ENCODE peak calls at places on chromosomes 3 and 15, in five cellular contexts. C is psoas muscle, G is cardiac muscle cell, H is uterus, R is transverse colon. P is an unnamed sample.

GRCh38 chr3:195117978-195118581 is 152.9 kb downstream of the XXYLT1 start:
- DNase-seq in C (no peak), G (no peak), H (no peak), R (peak; percentile 56), P (no peak)

GRCh38 chr3:188573929-188574317 is 420.0 kb downstream of the LPP start:
- DNase-seq in C (no peak), G (no peak), H (no peak), R (no peak), P (no peak)

GRCh38 chr3:52313774-52314188 is 2.3 kb upstream of the DNAH1 start:
- DNase-seq in C (no peak), G (no peak), H (no peak), R (peak; percentile 53), P (no peak)

GRCh38 chr3:14330508-14330907 is 71.9 kb upstream of the SLC6A6 start:
- DNase-seq in C (no peak), G (no peak), H (no peak), R (no peak), P (no peak)

GRCh38 chr15:63157891-63158431 is 684 bp upstream of the RPS27L start:
- DNase-seq in C (no peak), G (peak; percentile 77), H (peak; percentile 70), R (peak; percentile 54), P (peak; percentile 11)

GRCh38 chr15:31080618-31081017 is 20.9 kb downstream of the TRPM1 start:
- DNase-seq in C (peak; percentile 76), G (peak; percentile 87), H (peak; percentile 63), R (peak; percentile 42), P (peak; percentile 33)

GRCh38 chr3:67415504-67415903 is 238.9 kb downstream of the SUCLG2 start:
- DNase-seq in C (no peak), G (no peak), H (no peak), R (no peak), P (no peak)

GRCh38 chr3:9066141-9066540 is 102.9 kb upstream of the RAD18 start:
- DNase-seq in C (no peak), G (no peak), H (no peak), R (no peak), P (no peak)

GRCh38 chr3:9732080-9732752 is 681 bp downstream of the BRPF1 start:
- DNase-seq in C (no peak), G (peak; percentile 36), H (no peak), R (peak; percentile 26), P (peak; percentile 25)

GRCh38 chr3:125061170-125061569 is 5.4 kb upstream of the HEG1 start:
- DNase-seq in C (peak; percentile 64), G (peak; percentile 51), H (peak; percentile 86), R (no peak), P (no peak)

GRCh38 chr3:188531210-188531609 is 377.3 kb downstream of the LPP start:
- DNase-seq in C (no peak), G (no peak), H (no peak), R (no peak), P (no peak)

GRCh38 chr15:50997371-50998051 is 89.0 kb downstream of the AP4E1 start:
- DNase-seq in C (no peak), G (no peak), H (no peak), R (no peak), P (no peak)

GRCh38 chr15:80437492-80437891 is 33.3 kb downstream of the ARNT2 start:
- DNase-seq in C (no peak), G (no peak), H (no peak), R (no peak), P (no peak)

GRCh38 chr15:45522931-45523331 is 376 bp upstream of the SLC30A4 start:
- DNase-seq in C (no peak), G (no peak), H (no peak), R (no peak), P (no peak)

GRCh38 chr3:25508901-25509300 is 80.8 kb downstream of the RARB start:
- DNase-seq in C (no peak), G (no peak), H (no peak), R (no peak), P (no peak)

GRCh38 chr15:48579945-48580671 is 65.4 kb downstream of the FBN1 start:
- DNase-seq in C (no peak), G (no peak), H (no peak), R (no peak), P (no peak)

GRCh38 chr3:197846491-197846890 is 55.4 kb downstream of the LRCH3 start:
- DNase-seq in C (no peak), G (no peak), H (no peak), R (no peak), P (no peak)

GRCh38 chr3:128074851-128075515 is 22.7 kb downstream of the SEC61A1 start:
- DNase-seq in C (no peak), G (no peak), H (no peak), R (no peak), P (no peak)

GRCh38 chr3:128078875-128079274 is 26.6 kb downstream of the SEC61A1 start:
- DNase-seq in C (no peak), G (no peak), H (no peak), R (no peak), P (no peak)

GRCh38 chr3:128075516-128076464 is 23.6 kb downstream of the SEC61A1 start:
- DNase-seq in C (peak; percentile 94), G (peak; percentile 90), H (peak; percentile 83), R (peak; percentile 91), P (peak; percentile 91)

GRCh38 chr3:128076783-128077624 is 24.8 kb downstream of the SEC61A1 start:
- DNase-seq in C (peak; percentile 76), G (peak; percentile 50), H (no peak), R (peak; percentile 34), P (no peak)

DNA sequence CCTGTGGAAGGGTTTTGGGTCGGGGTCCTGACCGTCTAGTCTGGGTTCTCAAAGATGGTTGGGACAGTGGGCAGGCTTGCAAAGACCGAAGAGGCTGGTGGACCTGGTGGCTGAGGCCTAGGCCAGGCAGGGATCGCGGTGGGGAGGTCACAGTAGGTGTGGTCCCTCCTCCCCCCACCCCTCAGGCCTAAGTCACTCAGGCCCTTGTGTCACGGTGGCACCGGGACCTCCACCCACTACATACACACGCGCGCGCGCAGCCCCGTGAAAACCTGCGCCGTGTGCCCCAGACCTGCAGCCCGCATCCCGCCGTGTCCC is 24.2 kb downstream of the SEC61A1 start:
- DNase-seq in C (no peak), G (peak; percentile 14), H (no peak), R (no peak), P (no peak)
- H3K4me3 ChIP-seq in C (peak overlapping the region; percentile 70), G (peak overlapping the region; percentile 1), H (peak overlapping the region; percentile 32), R (peak overlapping the region; percentile 41), P (peak overlapping the region; percentile 73)

GRCh38 chr3:72462611-72463011 is 385.6 kb downstream of the SHQ1 start:
- DNase-seq in C (peak; percentile 65), G (no peak), H (no peak), R (no peak), P (no peak)

GRCh38 chr3:72461787-72462186 is 386.5 kb downstream of the SHQ1 start:
- DNase-seq in C (peak; percentile 55), G (no peak), H (peak; percentile 55), R (no peak), P (no peak)

GRCh38 chr3:72470899-72471298 is 377.3 kb downstream of the SHQ1 start:
- DNase-seq in C (no peak), G (no peak), H (no peak), R (no peak), P (no peak)

GRCh38 chr3:72460215-72461174 is 387.8 kb downstream of the SHQ1 start:
- DNase-seq in C (no peak), G (no peak), H (no peak), R (no peak), P (no peak)

DNA sequence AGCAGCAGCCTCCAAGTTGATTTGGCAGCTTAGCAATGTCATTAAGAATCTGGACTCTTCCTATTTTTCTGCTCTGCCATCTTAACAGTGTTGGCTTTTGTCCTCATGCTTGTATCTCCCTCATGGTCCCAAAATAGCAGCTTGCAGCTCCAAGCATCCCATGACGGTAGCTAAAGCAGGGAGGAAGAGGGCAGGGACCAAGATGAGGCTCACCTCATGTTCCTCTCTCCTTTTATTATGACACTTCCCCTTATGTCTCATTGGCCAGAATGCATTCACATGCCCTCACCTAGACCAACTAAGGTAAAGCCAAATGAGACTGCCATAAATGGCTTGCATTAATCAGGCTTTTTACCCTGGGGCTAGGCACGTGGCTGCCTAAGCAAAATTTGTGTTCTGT is 382.4 kb downstream of the SHQ1 start:
- DNase-seq in C (no peak), G (no peak), H (no peak), R (no peak), P (no peak)
- H3K27me3 ChIP-seq in C (no peaks in the 10 kb centered on the region), G (no peaks in the 10 kb centered on the region), H (no peaks in the 10 kb centered on the region), R (no peaks in the 10 kb centered on the region), P (no peaks in the 10 kb centered on the region)

GRCh38 chr3:184718431-184718830 is 6.6 kb upstream of the MAGEF1 start:
- DNase-seq in C (no peak), G (peak; percentile 55), H (no peak), R (no peak), P (no peak)

GRCh38 chr3:184717608-184717995 is 5.7 kb upstream of the MAGEF1 start:
- DNase-seq in C (no peak), G (no peak), H (no peak), R (no peak), P (peak; percentile 27)

GRCh38 chr3:184715943-184716651 is 4.2 kb upstream of the MAGEF1 start:
- DNase-seq in C (no peak), G (no peak), H (no peak), R (no peak), P (no peak)

GRCh38 chr3:184719709-184720108 is 7.8 kb upstream of the MAGEF1 start:
- DNase-seq in C (no peak), G (no peak), H (no peak), R (no peak), P (peak; percentile 21)

GRCh38 chr3:184716652-184717607 is 5.1 kb upstream of the MAGEF1 start:
- DNase-seq in C (no peak), G (peak; percentile 57), H (peak; percentile 73), R (no peak), P (no peak)
- TF ChIP-seq CTCF in C (no peak), G (no peak), H (no peak), R (no peak), P (no peak)

GRCh38 chr15:85496146-85496545 is 115.7 kb downstream of the AKAP13 start:
- DNase-seq in C (no peak), G (no peak), H (no peak), R (no peak), P (no peak)
- H3K4me3 ChIP-seq in C (no peak overlapping the region), G (no peak overlapping the region), H (no peak overlapping the region), R (no peak overlapping the region), P (no peak overlapping the region)

GRCh38 chr3:13251166-13251892 is 168.8 kb downstream of the NUP210 start:
- DNase-seq in C (peak; percentile 69), G (no peak), H (no peak), R (no peak), P (no peak)
- H3K27me3 ChIP-seq in C (no peaks in the 10 kb centered on the region), G (no peaks in the 10 kb centered on the region), H (no peaks in the 10 kb centered on the region), R (no peaks in the 10 kb centered on the region), P (no peaks in the 10 kb centered on the region)